ENCODE peak calls at places on chromosomes 5 and 9, in nine cellular contexts. H is AG08395; P is uterus; S is stimulated activated CD4-positive, alpha-beta T cell treated with anti-CD3 and anti-CD28 coated beads, Interleukin-4, amount 100 ng/mL, for 24 hours; Z is activated CD4-positive, CD25-positive, alpha-beta regulatory T cell treated with anti-CD3 and anti-CD28 coated beads, Interleukin-2, amount 50 U/mL, for 72 hours; F is caudate nucleus; A is fibroblast of the conjunctiva; O is RKO; M is epithelial cell of prostate. X is an unnamed sample.

GRCh38 chr9:107627771-107628170 is 138.2 kb upstream of the KLF4 start:
- DNase-seq in H (no peak), P (no peak), S (no peak), Z (no peak), F (no peak), A (no peak), O (no peak), M (no peak), X (no peak)

GRCh38 chr5:151679421-151680155 is 7.1 kb downstream of the SPARC start:
- DNase-seq in H (no peak), P (no peak), S (no peak), Z (no peak), F (no peak), A (no peak), O (no peak), M (no peak), X (peak; percentile 33)

GRCh38 chr9:28648723-28649122 is 1075.4 kb upstream of the C9orf72 start:
- DNase-seq in H (no peak), P (no peak), S (no peak), Z (no peak), F (no peak), A (no peak), O (peak; percentile 5), M (no peak), X (no peak)

GRCh38 chr5:178766936-178767912 is 36.8 kb upstream of the ZNF354A start:
- DNase-seq in H (no peak), P (no peak), S (no peak), Z (no peak), F (no peak), A (no peak), O (no peak), M (no peak), X (no peak)

GRCh38 chr9:133607381-133607780 is 1.8 kb downstream of the FAM163B start:
- DNase-seq in H (no peak), P (no peak), S (no peak), Z (no peak), F (no peak), A (no peak), O (no peak), M (no peak), X (no peak)

GRCh38 chr5:35810561-35810960 is 46.1 kb upstream of the IL7R start:
- DNase-seq in H (no peak), P (no peak), S (no peak), Z (no peak), F (no peak), A (no peak), O (no peak), M (no peak), X (no peak)

GRCh38 chr9:9061599-9061998 is 1262.0 kb upstream of the DMAC1 start:
- DNase-seq in H (no peak), P (no peak), S (no peak), Z (no peak), F (no peak), A (no peak), O (no peak), M (no peak), X (no peak)

GRCh38 chr5:157748740-157749461 is 5.4 kb downstream of the LSM11 start:
- DNase-seq in H (peak; percentile 66), P (peak; percentile 67), S (no peak), Z (no peak), F (peak; percentile 72), A (no peak), O (peak; percentile 84), M (no peak), X (peak; percentile 86)

GRCh38 chr9:34332370-34332964 is 3.1 kb downstream of the NUDT2 start:
- DNase-seq in H (peak; percentile 30), P (no peak), S (no peak), Z (no peak), F (peak; percentile 46), A (peak; percentile 31), O (peak; percentile 68), M (no peak), X (peak; percentile 53)

GRCh38 chr9:104993291-104993963 is 65.5 kb upstream of the ABCA1 start:
- DNase-seq in H (peak; percentile 70), P (peak; percentile 83), S (no peak), Z (no peak), F (peak; percentile 88), A (peak; percentile 37), O (no peak), M (no peak), X (peak; percentile 90)

GRCh38 chr5:673140-673836 is 19.9 kb downstream of the TPPP start:
- DNase-seq in H (no peak), P (no peak), S (no peak), Z (peak; percentile 29), F (no peak), A (no peak), O (no peak), M (no peak), X (no peak)

X was measured in EH.